ENCODE peak calls at places on chromosomes 1 and 21, in five cellular contexts. H is CD8-positive, alpha-beta T cell; Y is neuronal stem cell; Z is CD8-positive, alpha-beta memory T cell; L is suprapubic skin. E is an unnamed sample. For H3K4me1, the result is how much of the 10 kb centered on the place peaks cover.

GRCh38 chr1:10714337-10715114 is 81.9 kb downstream of the CASZ1 start:
- DNase-seq in H (no peak), L (no peak), Z (no peak), Y (peak), E (peak)

GRCh38 chr21:31908106-31909031 is 35.5 kb downstream of the HUNK start:
- DNase-seq in Y (no peak), L (no peak), H (no peak), Z (no peak), E (no peak)

GRCh38 chr1:113975211-113975895 is 3.9 kb upstream of the OLFML3 start:
- DNase-seq in Y (no peak), H (no peak), L (no peak), Z (no peak), E (no peak)

GRCh38 chr1:118117521-118117920 is 67.5 kb downstream of the SPAG17 start:
- DNase-seq in L (no peak), H (no peak), Y (no peak), Z (no peak), E (no peak)

GRCh38 chr1:246182149-246182851 is 324.8 kb downstream of the SMYD3 start:
- DNase-seq in H (no peak), Z (no peak), L (no peak), Y (no peak), E (no peak)

GRCh38 chr1:116031299-116031698 is 55.0 kb downstream of the SLC22A15 start:
- DNase-seq in Y (no peak), H (no peak), Z (no peak), L (no peak), E (no peak)

GRCh38 chr1:85087659-85088407 is 39.5 kb upstream of the MCOLN3 start:
- DNase-seq in H (no peak), Z (no peak), L (no peak), Y (no peak), E (no peak)

GRCh38 chr1:234591131-234591530 is 18.8 kb downstream of the IRF2BP2 start:
- DNase-seq in Z (no peak), Y (no peak), L (no peak), H (no peak), E (no peak)

GRCh38 chr1:109840011-109840629 is 70.5 kb upstream of the CSF1 start:
- DNase-seq in Y (no peak), Z (no peak), L (no peak), H (no peak), E (no peak)

GRCh38 chr1:181117648-181118449 is 29.3 kb downstream of the IER5 start:
- DNase-seq in Z (no peak), L (no peak), Y (no peak), H (no peak), E (no peak)
- H3K4me1 ChIP-seq in Z (under half), L (half or more), Y (under half), H (under half), E (under half)

DNA sequence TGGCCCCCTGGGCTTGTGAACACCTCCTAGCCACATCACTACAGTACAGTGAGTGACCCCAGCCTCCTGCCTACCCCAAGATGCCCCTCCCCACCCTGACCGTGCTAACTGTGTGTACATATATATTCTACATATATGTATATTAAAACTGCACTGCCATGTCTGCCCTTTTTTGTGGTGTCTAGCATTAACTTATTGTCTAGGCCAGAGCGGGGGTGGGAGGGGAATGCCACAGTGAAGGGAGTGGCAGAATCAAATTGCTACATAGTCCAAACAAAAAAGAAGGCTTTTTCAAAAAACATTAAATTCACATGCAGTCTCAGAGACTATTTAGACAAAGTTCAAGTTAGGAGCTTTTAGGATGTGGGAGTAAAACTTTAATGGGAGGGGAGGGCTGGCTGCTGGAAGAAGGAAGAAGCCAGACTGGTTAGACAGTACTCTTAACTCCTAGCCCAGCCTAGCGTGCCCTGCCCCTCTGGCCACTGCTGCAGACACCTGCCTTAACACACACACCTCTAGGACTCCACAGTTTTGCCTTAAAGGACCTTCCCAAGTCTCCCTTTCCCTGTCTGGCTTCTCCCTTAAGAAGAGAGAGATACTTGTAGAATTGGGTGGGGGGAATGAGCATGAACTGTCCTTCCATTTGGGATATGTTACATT is 9.4 kb downstream of the PEA15 start:
- DNase-seq in L (no peak), Y (no peak), Z (no peak), H (no peak), E (no peak)
- H3K27ac ChIP-seq in L (peak), Y (no peak), Z (no peak), H (no peak), E (no peak)

DNA sequence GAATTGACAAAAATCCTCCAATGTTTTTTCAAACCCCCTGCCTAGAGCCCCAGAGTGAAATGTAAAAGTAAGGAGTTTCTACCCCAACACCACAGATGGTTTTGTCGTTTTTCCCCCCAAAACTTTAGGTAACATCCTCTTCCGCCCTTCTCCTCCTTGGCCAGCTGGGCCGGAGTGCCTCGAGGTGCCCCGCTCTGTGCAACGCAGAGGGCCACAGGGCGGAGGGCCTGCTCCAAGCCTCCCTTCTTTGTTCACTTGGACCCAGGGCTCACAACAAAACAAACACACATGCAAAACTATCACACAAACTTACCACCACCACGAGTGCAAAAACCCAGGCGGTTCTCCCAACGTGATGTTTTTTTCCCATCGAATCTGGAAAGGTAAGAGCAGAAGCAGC is 1.9 kb downstream of the SSBP3 start:
- DNase-seq in Y (no peak), Z (no peak), L (no peak), H (no peak), E (no peak)
- H3K4me1 ChIP-seq in Y (under half), Z (half or more), L (half or more), H (half or more), E (under half)

GRCh38 chr1:68234094-68234493 is 1.8 kb upstream of the WLS start:
- DNase-seq in Y (no peak), Z (no peak), H (no peak), L (no peak), E (no peak)

GRCh38 chr1:68233202-68233601 is 879 bp upstream of the WLS start:
- DNase-seq in L (no peak), Y (no peak), H (no peak), Z (no peak), E (no peak)

GRCh38 chr1:68230901-68231626 is 1.3 kb downstream of the WLS start:
- DNase-seq in H (no peak), Z (no peak), L (no peak), Y (no peak), E (peak)

GRCh38 chr1:68231627-68232303 is 558 bp downstream of the WLS start:
- DNase-seq in Y (no peak), H (no peak), Z (no peak), L (peak), E (peak)

GRCh38 chr1:68232354-68233148 is at the start of gene WLS:
- DNase-seq in Y (no peak), Z (no peak), H (no peak), L (peak), E (peak)
- H3K27ac ChIP-seq in Y (no peak), Z (no peak), H (no peak), L (peak), E (peak)